ENCODE peak calls at places on chromosome 14, in five cellular contexts. C is HepG2, S is A549, H is K562, Q is H1. D is an unnamed sample.

GRCh38 chr14:100417466-100417865 is 94.3 kb downstream of the SLC25A47 start:
- DNase-seq in C (peak; percentile 55), S (peak; percentile 94), H (peak; percentile 73), Q (peak; percentile 58), D (peak; percentile 88)

GRCh38 chr14:83294941-83295340 is 1761.3 kb upstream of the SEL1L start:
- DNase-seq in C (no peak), S (no peak), H (no peak), Q (no peak), D (no peak)

GRCh38 chr14:54566410-54567223 is at the start of gene SAMD4A:
- DNase-seq in C (peak; percentile 48), S (peak; percentile 68), H (peak; percentile 68), Q (no peak), D (peak; percentile 84)

GRCh38 chr14:68819260-68819691 is 26.4 kb upstream of the ZFP36L1 start:
- DNase-seq in C (no peak), S (no peak), H (peak; percentile 49), Q (no peak), D (no peak)

GRCh38 chr14:65301862-65302539 is 110.5 kb upstream of the FUT8 start:
- DNase-seq in C (peak; percentile 92), S (no peak), H (peak; percentile 58), Q (no peak), D (no peak)

GRCh38 chr14:77306406-77307098 is 14.1 kb downstream of the POMT2 start:
- DNase-seq in C (no peak), S (no peak), H (no peak), Q (no peak), D (no peak)

GRCh38 chr14:50062438-50063039 is 53.8 kb downstream of the VCPKMT start:
- DNase-seq in C (peak; percentile 88), S (peak; percentile 72), H (peak; percentile 89), Q (no peak), D (peak; percentile 81)

GRCh38 chr14:65170768-65171251 is 68.5 kb upstream of the MAX start:
- DNase-seq in C (no peak), S (peak; percentile 43), H (no peak), Q (no peak), D (peak; percentile 70)

GRCh38 chr14:65290830-65291229 is 121.7 kb upstream of the FUT8 start:
- DNase-seq in C (peak; percentile 68), S (no peak), H (no peak), Q (no peak), D (peak; percentile 8)

GRCh38 chr14:88422919-88423318 is 37.5 kb downstream of the SPATA7 start:
- DNase-seq in C (no peak), S (no peak), H (no peak), Q (no peak), D (no peak)

GRCh38 chr14:73696466-73697390 is 17.5 kb downstream of the PNMA1 start:
- DNase-seq in C (peak; percentile 10), S (peak; percentile 45), H (no peak), Q (no peak), D (peak; percentile 14)

GRCh38 chr14:97311411-97311810 is 514.2 kb downstream of the VRK1 start:
- DNase-seq in C (no peak), S (no peak), H (no peak), Q (no peak), D (no peak)

GRCh38 chr14:29442720-29443119 is 484.9 kb downstream of the PRKD1 start:
- DNase-seq in C (no peak), S (no peak), H (no peak), Q (no peak), D (peak; percentile 76)

GRCh38 chr14:68718033-68718725 is 74.7 kb downstream of the ZFP36L1 start:
- DNase-seq in C (no peak), S (peak; percentile 36), H (no peak), Q (no peak), D (no peak)

GRCh38 chr14:68945585-68946289 is 33.4 kb downstream of the ACTN1 start:
- DNase-seq in C (peak; percentile 72), S (no peak), H (no peak), Q (no peak), D (no peak)

GRCh38 chr14:100091386-100091785 is 26.2 kb downstream of the EVL start:
- DNase-seq in C (no peak), S (no peak), H (no peak), Q (no peak), D (no peak)

GRCh38 chr14:91225025-91225424 is 19.5 kb downstream of the GPR68 start:
- DNase-seq in C (no peak), S (no peak), H (no peak), Q (no peak), D (no peak)

GRCh38 chr14:21343035-21343794 is 40.6 kb downstream of the SUPT16H start:
- DNase-seq in C (no peak), S (no peak), H (no peak), Q (no peak), D (no peak)

GRCh38 chr14:49727171-49727570 is 34.3 kb downstream of the KLHDC1 start:
- DNase-seq in C (peak; percentile 3), S (no peak), H (no peak), Q (no peak), D (no peak)

GRCh38 chr14:47606601-47607000 is 68.8 kb downstream of the MDGA2 start:
- DNase-seq in C (no peak), S (no peak), H (no peak), Q (no peak), D (no peak)

GRCh38 chr14:76133103-76133502 is 18.6 kb upstream of the GPATCH2L start:
- DNase-seq in C (peak; percentile 13), S (no peak), H (peak; percentile 32), Q (no peak), D (peak; percentile 36)

GRCh38 chr14:93936245-93936644 is 9.1 kb downstream of the FAM181A start:
- DNase-seq in C (no peak), S (peak; percentile 41), H (peak; percentile 15), Q (no peak), D (no peak)

DNA sequence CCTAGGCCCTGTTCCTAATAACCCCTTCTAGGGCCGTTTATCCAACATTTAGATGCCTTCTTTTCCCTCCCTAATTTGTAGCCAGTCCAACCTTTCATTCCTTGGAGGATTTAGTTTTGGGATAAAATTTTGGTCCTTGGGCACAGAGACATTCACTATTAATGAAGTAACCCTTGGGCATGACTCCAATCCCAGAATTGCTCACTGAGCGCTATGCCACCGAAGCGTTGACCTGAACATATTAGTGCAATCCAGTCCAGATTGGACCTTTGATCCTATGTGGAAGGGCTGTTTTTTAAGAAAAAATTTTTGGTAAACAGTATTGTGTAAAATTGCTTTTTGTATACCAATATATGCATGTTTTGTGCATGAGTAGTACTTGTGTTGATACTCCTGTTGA is 10.0 kb downstream of the DACT1 start:
- DNase-seq in C (no peak), S (no peak), H (no peak), Q (no peak), D (no peak)
- TF ChIP-seq MAX in C (no peak), S (no peak), H (no peak), Q (no peak), D (no peak)

GRCh38 chr14:67359319-67359774 is 257 bp downstream of the ATP6V1D start:
- DNase-seq in C (peak; percentile 3), S (peak; percentile 21), H (no peak), Q (no peak), D (no peak)

GRCh38 chr14:67359775-67360468 is at the start of the genes ATP6V1D and EIF2S1:
- DNase-seq in C (peak; percentile 98), S (peak; percentile 98), H (peak; percentile 94), Q (peak; percentile 98), D (peak; percentile 99)

GRCh38 chr14:67358914-67359313 is 690 bp downstream of the ATP6V1D start:
- DNase-seq in C (no peak), S (peak; percentile 19), H (no peak), Q (no peak), D (no peak)

GRCh38 chr14:67360469-67361206 is 510 bp downstream of the EIF2S1 start:
- DNase-seq in C (peak; percentile 5), S (peak; percentile 12), H (no peak), Q (no peak), D (no peak)

DNA sequence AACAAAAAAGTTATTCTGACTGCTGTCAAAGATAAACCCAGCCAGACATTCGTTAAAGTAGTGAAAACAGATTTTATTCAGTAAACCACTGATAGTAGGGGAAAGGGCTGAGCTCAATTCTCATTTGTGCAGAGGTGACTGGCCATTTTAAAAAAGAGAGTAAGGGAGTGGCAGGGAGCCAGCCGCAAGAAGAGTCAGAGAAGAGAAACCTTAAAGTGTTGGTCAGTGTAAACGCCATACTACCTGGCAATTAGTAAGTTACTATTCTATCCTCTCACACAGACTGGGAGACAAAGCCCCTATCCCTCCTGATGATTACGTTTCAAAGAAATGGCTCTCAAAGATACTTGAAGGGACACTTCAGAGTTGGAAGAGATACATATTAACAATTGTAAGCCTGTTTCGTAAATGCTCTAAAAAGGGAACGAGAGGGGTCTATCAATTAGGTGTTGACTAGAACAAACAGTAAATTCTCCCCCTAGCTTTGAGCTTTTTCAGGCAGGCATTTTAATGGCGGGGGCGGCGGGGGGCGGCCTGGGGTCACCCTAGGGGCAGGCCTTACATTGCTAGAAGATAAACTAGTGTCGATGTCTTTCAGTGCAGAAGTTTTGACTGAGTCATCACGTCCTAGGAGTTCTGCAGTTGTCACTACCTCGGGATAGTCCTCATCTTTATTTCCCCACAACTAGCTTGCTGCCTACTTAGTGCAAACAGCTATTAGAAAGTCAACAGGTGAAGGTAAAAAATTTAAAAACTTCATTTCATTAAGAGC is 1.8 kb downstream of the ATP6V1D start:
- DNase-seq in C (no peak), S (no peak), H (peak; percentile 56), Q (no peak), D (no peak)
- TF ChIP-seq JUN in C (no peak), S (no peak), H (no peak), Q (no peak), D (no peak)

DNA sequence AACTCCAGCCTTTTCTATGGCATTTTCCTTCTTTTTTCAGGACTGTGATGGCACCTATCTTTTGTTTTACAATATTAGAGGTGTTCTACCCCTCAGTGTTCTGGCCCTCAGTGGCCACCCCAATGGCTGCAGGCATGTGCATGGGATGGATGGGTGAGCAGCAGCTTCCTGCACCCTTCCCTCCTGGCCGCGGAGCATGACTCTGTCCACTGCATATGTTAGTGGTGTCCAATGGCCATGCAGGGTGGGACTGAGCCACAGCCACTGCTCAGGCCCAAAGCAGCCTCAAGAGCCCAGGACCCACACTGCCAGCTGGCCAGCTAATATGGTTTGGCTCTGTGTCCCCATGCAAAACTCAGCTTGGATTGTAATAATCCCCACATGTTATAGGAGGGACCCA is 1032.3 kb upstream of the FBXO33 start:
- DNase-seq in C (no peak), S (no peak), H (no peak), Q (no peak), D (no peak)
- H3K9me3 ChIP-seq in C (peaks cover 87% of the 10 kb centered on the region), S (no peaks in the 10 kb centered on the region), H (no peaks in the 10 kb centered on the region), Q (peaks cover 20% of the 10 kb centered on the region), D (peaks cover 2% of the 10 kb centered on the region)

DNA sequence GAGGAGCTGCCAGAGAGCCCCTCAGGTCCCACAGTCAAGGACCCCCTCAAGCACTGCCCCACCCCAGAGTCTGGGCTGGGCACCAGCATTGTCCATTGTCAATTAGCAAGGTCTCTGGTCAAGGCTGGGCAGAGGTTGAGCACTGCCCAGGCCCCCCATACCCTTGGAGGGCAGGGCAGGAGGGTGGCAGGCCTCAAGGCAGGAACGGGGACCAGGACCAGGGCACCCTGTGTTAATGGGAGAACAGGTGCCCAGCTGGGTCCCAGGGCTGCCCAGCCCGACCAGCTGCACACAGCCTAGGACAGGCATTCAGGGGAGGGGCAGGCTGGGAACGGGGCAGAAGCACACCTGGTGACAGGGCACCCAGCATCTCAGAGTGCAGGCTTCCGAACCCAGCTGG is 18.4 kb downstream of the SIVA1 start:
- DNase-seq in C (no peak), S (no peak), H (no peak), Q (no peak), D (no peak)
- TF ChIP-seq MAX in C (no peak), S (no peak), H (no peak), Q (no peak), D (no peak)

D was measured in endothelial cell of umbilical vein.